ENCODE peak calls at places on chromosomes 13 and 19, in five cellular contexts. Y is mucosa of descending colon, N is fibroblast of lung, L is Caco-2, C is ascending aorta. F is an unnamed sample.

GRCh38 chr13:94558721-94559120 is 37.2 kb downstream of the TGDS start:
- DNase-seq in Y (no peak), N (no peak), L (no peak), C (no peak), F (no peak)

GRCh38 chr19:7216373-7216902 is 77.8 kb downstream of the INSR start:
- DNase-seq in Y (no peak), N (no peak), L (no peak), C (no peak), F (no peak)

GRCh38 chr13:44109986-44110640 is 230.4 kb downstream of the LACC1 start:
- DNase-seq in Y (peak; percentile 50), N (no peak), L (no peak), C (no peak), F (no peak)

GRCh38 chr13:48233886-48234488 is 981 bp downstream of the ITM2B start:
- DNase-seq in Y (no peak), N (peak; percentile 75), L (no peak), C (no peak), F (no peak)

GRCh38 chr19:38149597-38149996 is 74.4 kb downstream of the DPF1 start:
- DNase-seq in Y (no peak), N (no peak), L (no peak), C (no peak), F (no peak)

GRCh38 chr19:48683349-48683748 is 10.5 kb upstream of the NTN5 start:
- DNase-seq in Y (no peak), N (peak; percentile 59), L (no peak), C (no peak), F (no peak)

GRCh38 chr13:104641309-104641708 is 1575.1 kb upstream of the SLC10A2 start:
- DNase-seq in Y (no peak), N (peak; percentile 60), L (no peak), C (no peak), F (no peak)

GRCh38 chr19:3336351-3336679 is 30.1 kb upstream of the NFIC start:
- DNase-seq in Y (no peak), N (no peak), L (no peak), C (no peak), F (no peak)

GRCh38 chr13:23175920-23176319 is 4.9 kb upstream of the SGCG start:
- DNase-seq in Y (no peak), N (peak; percentile 40), L (no peak), C (no peak), F (no peak)

GRCh38 chr19:44757735-44758505 is 9.4 kb downstream of the BCL3 start:
- DNase-seq in Y (no peak), N (peak; percentile 76), L (no peak), C (no peak), F (peak; percentile 87)

GRCh38 chr13:48448963-48449614 is 36.2 kb upstream of the LPAR6 start:
- DNase-seq in Y (no peak), N (peak; percentile 85), L (no peak), C (no peak), F (no peak)

GRCh38 chr19:18470153-18470552 is 32.2 kb upstream of the ISYNA1 start:
- DNase-seq in Y (no peak), N (no peak), L (peak; percentile 52), C (no peak), F (peak; percentile 74)

GRCh38 chr13:59301166-59301551 is 862.6 kb downstream of the DIAPH3 start:
- DNase-seq in Y (no peak), N (no peak), L (no peak), C (no peak), F (no peak)

GRCh38 chr13:80251403-80251802 is 89.5 kb downstream of the SPRY2 start:
- DNase-seq in Y (peak; percentile 29), N (peak; percentile 52), L (no peak), C (no peak), F (no peak)

GRCh38 chr13:102220681-102221228 is 181.1 kb downstream of the FGF14 start:
- DNase-seq in Y (no peak), N (no peak), L (no peak), C (no peak), F (no peak)

F was measured in spleen.